ENCODE peak calls at places on chromosomes 1 and 21, in four cellular contexts. V is GM23338, U is HL-60, K is GM12892. X is an unnamed sample.

GRCh38 chr1:26276432-26276838 is 3.5 kb upstream of the SH3BGRL3 start:
- DNase-seq in V (no peak), K (no peak), U (no peak), X (peak)

GRCh38 chr1:66510407-66510806 is 23.5 kb upstream of the SGIP1 start:
- DNase-seq in K (no peak), V (no peak), U (no peak), X (no peak)

GRCh38 chr1:19357299-19357698 is 45.2 kb downstream of the SLC66A1 start:
- DNase-seq in U (no peak), V (no peak), K (no peak), X (no peak)

GRCh38 chr1:221032616-221033342 is 153.5 kb downstream of the HLX start:
- DNase-seq in V (no peak), U (no peak), K (no peak), X (no peak)

GRCh38 chr1:3772027-3772714 is 378 bp upstream of the SMIM1 start:
- DNase-seq in K (peak), V (peak), U (peak), X (no peak)

GRCh38 chr1:94539496-94539895 is 2.1 kb downstream of the F3 start:
- DNase-seq in U (no peak), K (no peak), V (no peak), X (no peak)

GRCh38 chr1:24252185-24252584 is 65.1 kb upstream of the IFNLR1 start:
- DNase-seq in U (no peak), V (no peak), K (no peak), X (no peak)

GRCh38 chr1:62436039-62436465 is 797 bp upstream of the USP1 start:
- DNase-seq in V (no peak), U (no peak), K (peak), X (no peak)

GRCh38 chr1:164912290-164912689 is 353.3 kb downstream of the PBX1 start:
- DNase-seq in K (no peak), V (no peak), U (no peak), X (no peak)

GRCh38 chr1:184482113-184482512 is 95.3 kb downstream of the C1orf21 start:
- DNase-seq in U (no peak), K (no peak), V (no peak), X (peak)

GRCh38 chr1:230084408-230085177 is 17.6 kb downstream of the GALNT2 start:
- DNase-seq in K (no peak), U (no peak), V (no peak), X (peak)

GRCh38 chr1:234734412-234734835 is 124.4 kb upstream of the IRF2BP2 start:
- DNase-seq in U (no peak), V (no peak), K (no peak), X (no peak)

GRCh38 chr1:151593651-151594625 is 17.9 kb upstream of the SNX27 start:
- DNase-seq in V (peak), U (peak), K (peak), X (no peak)
- TF ChIP-seq POLR2AphosphoS5 in V (no peak), U (no peak), K (no peak), X (no peak)

DNA sequence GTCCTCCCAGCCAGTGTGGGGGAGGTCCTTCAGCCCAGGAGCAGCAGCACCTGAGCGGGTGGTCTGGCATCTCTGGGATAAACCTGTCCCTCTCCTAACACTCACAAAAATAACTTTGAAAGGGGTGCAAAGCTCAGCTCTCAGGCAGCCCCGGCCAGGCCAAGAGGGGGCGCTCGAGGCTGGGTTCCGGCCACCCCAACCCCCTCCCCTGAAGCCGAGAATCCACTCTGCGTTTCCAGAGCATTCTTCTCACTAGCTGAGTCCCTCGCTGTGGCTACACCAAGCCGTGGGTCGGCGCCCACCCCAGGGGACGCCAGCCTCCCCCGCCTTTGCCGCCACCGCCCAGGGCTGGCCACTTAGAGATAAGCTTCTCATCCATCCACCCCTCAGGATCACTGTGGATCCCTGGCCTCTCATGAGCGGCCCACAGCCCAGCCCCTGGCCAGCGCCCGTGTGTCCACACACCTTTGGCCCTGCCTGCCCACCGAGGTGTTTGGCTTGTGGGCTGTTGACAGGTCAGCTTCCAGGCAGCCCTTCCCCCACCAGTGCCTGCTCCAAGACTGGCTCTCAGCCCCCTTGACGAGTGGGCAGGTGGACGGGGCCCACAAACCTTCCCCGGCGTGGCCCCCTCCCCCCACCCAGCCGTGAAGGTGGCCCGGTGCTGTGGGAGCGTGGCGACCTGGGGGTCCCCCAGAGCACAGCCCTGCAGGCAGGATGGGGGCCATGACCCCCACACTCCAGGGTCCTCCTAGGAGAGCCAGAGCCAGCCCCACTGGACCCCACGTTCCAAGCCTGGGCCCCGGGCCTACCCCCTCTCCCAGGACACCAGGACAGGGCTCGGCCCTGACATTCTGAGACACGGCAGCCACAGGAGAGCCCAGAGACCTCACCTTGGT is 1.9 kb downstream of the FTCD start:
- DNase-seq in V (peak), U (peak), K (peak), X (no peak)
- TF ChIP-seq POLR2AphosphoS5 in V (no peak), U (no peak), K (no peak), X (peak)

GRCh38 chr1:223714421-223714724 is 2.0 kb downstream of the CAPN2 start:
- DNase-seq in K (no peak), V (no peak), U (no peak), X (no peak)

GRCh38 chr1:223711838-223712183 is 528 bp upstream of the CAPN2 start:
- DNase-seq in K (no peak), V (no peak), U (no peak), X (no peak)

GRCh38 chr1:223712184-223712855 is at the start of gene CAPN2:
- DNase-seq in K (peak), V (peak), U (peak), X (no peak)

GRCh38 chr1:223713546-223714420 is 1.4 kb downstream of the CAPN2 start:
- DNase-seq in U (no peak), K (no peak), V (no peak), X (no peak)

DNA sequence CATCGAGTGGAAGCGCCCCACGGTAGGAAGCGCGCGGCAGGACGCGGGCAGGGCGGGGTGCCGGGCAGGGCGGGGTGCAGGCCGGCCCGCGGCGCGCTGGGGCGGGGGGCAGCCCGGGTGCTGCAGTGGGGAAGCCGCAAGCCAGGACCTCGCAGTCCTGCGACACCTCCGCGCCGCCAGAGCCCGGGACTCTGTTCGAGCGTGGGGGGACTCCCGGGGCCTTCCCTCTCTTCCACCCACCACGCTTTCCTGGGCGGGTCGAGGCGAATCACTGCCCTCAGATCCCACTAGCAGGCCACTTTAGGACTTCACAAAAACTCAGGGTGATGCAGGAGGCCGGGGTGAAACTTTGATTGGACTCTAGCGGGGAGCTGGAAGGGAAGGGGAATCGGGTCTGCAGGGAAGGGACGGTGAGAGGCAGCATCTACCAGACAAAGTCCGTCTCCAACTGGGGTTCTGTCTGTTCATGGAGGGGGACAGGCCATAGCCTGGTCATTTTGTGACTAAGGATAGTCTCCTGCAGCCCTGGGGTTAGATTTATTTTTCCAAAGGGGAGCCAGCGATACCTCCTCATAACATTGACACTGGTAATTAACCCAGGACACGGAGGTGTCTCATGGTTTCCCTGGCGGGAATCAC is 636 bp downstream of the CAPN2 start:
- DNase-seq in U (no peak), K (peak), V (no peak), X (no peak)
- TF ChIP-seq POLR2AphosphoS5 in U (no peak), K (no peak), V (no peak), X (peak)

GRCh38 chr1:205601209-205601608 is 30.6 kb downstream of the ELK4 start:
- DNase-seq in U (no peak), K (no peak), V (no peak), X (no peak)

GRCh38 chr1:205600085-205600484 is 31.7 kb downstream of the ELK4 start:
- DNase-seq in K (no peak), V (no peak), U (no peak), X (no peak)

GRCh38 chr1:205599667-205600042 is 32.2 kb downstream of the ELK4 start:
- DNase-seq in U (no peak), V (no peak), K (no peak), X (no peak)

GRCh38 chr1:205597691-205598314 is 34.0 kb downstream of the ELK4 start:
- DNase-seq in K (no peak), U (no peak), V (no peak), X (no peak)

DNA sequence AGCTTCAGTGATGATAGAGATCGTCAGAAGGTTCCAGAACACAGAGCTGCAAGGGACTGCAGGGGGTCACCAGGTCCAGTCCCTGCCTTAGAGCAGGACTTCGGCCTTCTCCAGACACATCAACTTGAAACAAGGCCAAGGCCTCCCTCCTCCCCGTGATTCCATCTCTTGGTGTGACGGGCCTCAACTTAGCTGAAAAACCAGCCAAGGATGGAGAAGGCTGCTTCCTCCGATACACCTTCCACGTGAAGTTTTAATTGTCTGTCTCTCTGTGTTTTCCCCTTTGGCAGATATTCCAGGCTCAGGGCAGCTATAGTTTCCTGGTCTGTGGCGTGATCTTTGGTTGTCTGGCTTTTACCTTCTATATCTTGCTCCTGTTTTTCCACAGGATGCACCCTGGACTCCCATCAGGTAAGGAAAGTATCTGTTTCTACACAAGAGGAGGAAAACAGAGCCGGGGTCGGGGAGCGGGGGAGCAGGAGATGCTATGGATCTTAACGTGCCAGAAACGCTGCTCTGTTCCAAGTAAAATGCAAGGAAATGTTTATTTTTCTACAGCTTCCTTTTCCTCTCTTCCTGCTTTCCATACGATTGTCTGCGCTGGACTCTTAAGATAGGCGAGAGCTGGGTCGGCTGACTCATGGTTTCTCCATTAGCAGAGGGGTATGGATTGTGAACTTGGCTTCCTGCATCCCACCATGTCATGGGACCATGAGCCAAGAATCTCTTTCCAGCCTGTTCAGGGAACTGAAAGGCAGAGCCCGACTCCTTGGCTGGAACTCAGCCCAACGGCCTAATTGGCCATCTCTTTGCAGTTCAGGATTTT is 32.8 kb downstream of the ELK4 start:
- DNase-seq in U (no peak), K (no peak), V (no peak), X (no peak)
- TF ChIP-seq POLR2AphosphoS5 in U (no peak), K (no peak), V (no peak), X (no peak)

GRCh38 chr1:161973924-161974845 is 49.5 kb downstream of the OLFML2B start:
- DNase-seq in U (no peak), K (no peak), V (no peak), X (no peak)
- TF ChIP-seq POLR2AphosphoS5 in U (no peak), K (no peak), V (no peak), X (no peak)

DNA sequence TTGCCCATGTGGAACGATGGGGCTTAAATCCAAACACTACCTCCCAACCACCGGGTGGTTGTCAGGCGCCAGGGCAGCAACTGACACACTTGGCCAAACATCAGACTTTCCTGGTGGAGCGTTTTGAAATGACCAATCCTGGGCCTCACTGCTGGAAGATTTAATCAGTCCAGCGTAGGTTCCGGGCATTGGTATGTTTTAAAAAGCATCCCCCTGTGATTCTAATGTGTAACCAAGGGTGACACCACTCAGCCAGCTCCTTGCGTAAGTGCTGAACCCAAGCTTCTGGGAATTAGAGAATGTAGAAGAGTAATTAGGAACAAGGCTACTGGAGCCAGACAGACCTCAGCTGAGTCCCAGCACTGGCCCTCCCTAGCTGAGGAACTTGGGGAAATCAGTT is 44.8 kb upstream of the KAZN start:
- DNase-seq in K (no peak), U (no peak), V (no peak), X (no peak)
- TF ChIP-seq POLR2AphosphoS5 in K (no peak), U (no peak), V (no peak), X (no peak)

GRCh38 chr1:169874229-169874628 is 19.5 kb downstream of the SCYL3 start:
- DNase-seq in K (no peak), V (no peak), U (no peak), X (no peak)
- TF ChIP-seq POLR2AphosphoS5 in K (no peak), V (no peak), U (no peak), X (no peak)

GRCh38 chr1:157806431-157807149 is 13.3 kb downstream of the FCRL1 start:
- DNase-seq in U (no peak), V (no peak), K (no peak), X (no peak)
- TF ChIP-seq POLR2AphosphoS5 in U (no peak), V (no peak), K (no peak), X (no peak)